ENCODE peak calls at places on chromosomes 7 and 10, in five cellular contexts. One of them, this sample, is unnamed. For H3K4me1, the result is how much of the 10 kb centered on the place peaks cover.

GRCh38 chr10:60426425-60426824 is 36.8 kb upstream of the ANK3 start:
- DNase-seq in GM23338: no peak
- DNase-seq in HCT116: no peak
- DNase-seq in neural progenitor cell: no peak
- DNase-seq in GM23248: peak
- DNase-seq in this sample: peak

GRCh38 chr10:88361995-88362540 is 221.1 kb downstream of the RNLS start:
- DNase-seq in GM23248: no peak
- DNase-seq in HCT116: no peak
- DNase-seq in GM23338: no peak
- DNase-seq in neural progenitor cell: no peak
- DNase-seq in this sample: no peak

GRCh38 chr7:156232931-156233705 is 407.5 kb upstream of the RNF32 start:
- DNase-seq in GM23248: no peak
- DNase-seq in GM23338: no peak
- DNase-seq in HCT116: no peak
- DNase-seq in neural progenitor cell: no peak
- DNase-seq in this sample: no peak

GRCh38 chr7:2355079-2356008 is 717 bp downstream of the EIF3B start:
- DNase-seq in neural progenitor cell: peak
- DNase-seq in GM23338: peak
- DNase-seq in GM23248: peak
- DNase-seq in HCT116: no peak
- DNase-seq in this sample: no peak

GRCh38 chr7:19982841-19983835 is 209.7 kb upstream of the TMEM196 start:
- DNase-seq in GM23248: peak
- DNase-seq in HCT116: peak
- DNase-seq in GM23338: peak
- DNase-seq in neural progenitor cell: peak
- DNase-seq in this sample: peak

GRCh38 chr7:47150497-47151260 is 431.2 kb downstream of the TNS3 start:
- DNase-seq in GM23248: no peak
- DNase-seq in GM23338: no peak
- DNase-seq in neural progenitor cell: no peak
- DNase-seq in HCT116: no peak
- DNase-seq in this sample: no peak

GRCh38 chr10:12937527-12937926 is 64.0 kb downstream of the CCDC3 start:
- DNase-seq in HCT116: no peak
- DNase-seq in GM23338: no peak
- DNase-seq in neural progenitor cell: no peak
- DNase-seq in GM23248: peak
- DNase-seq in this sample: peak

GRCh38 chr7:130387628-130388403 is 7.5 kb downstream of the CPA1 start:
- DNase-seq in HCT116: no peak
- DNase-seq in GM23338: no peak
- DNase-seq in neural progenitor cell: no peak
- DNase-seq in GM23248: no peak
- DNase-seq in this sample: no peak

GRCh38 chr7:131459256-131459655 is 97.2 kb downstream of the PODXL start:
- DNase-seq in HCT116: peak
- DNase-seq in GM23248: peak
- DNase-seq in neural progenitor cell: no peak
- DNase-seq in GM23338: no peak
- DNase-seq in this sample: peak

GRCh38 chr10:77594171-77594783 is 43.3 kb downstream of the KCNMA1 start:
- DNase-seq in neural progenitor cell: no peak
- DNase-seq in HCT116: no peak
- DNase-seq in GM23338: no peak
- DNase-seq in GM23248: no peak
- DNase-seq in this sample: no peak

GRCh38 chr7:150368884-150369739 is 490 bp downstream of the REPIN1 start:
- DNase-seq in GM23338: peak
- DNase-seq in GM23248: peak
- DNase-seq in neural progenitor cell: peak
- DNase-seq in HCT116: peak
- DNase-seq in this sample: peak

GRCh38 chr7:27771111-27771510 is 31.1 kb downstream of the TAX1BP1 start:
- DNase-seq in HCT116: peak
- DNase-seq in GM23248: no peak
- DNase-seq in GM23338: no peak
- DNase-seq in neural progenitor cell: no peak
- DNase-seq in this sample: peak

GRCh38 chr7:18590744-18591340 is 95.3 kb downstream of the HDAC9 start:
- DNase-seq in neural progenitor cell: peak
- DNase-seq in GM23248: peak
- DNase-seq in GM23338: peak
- DNase-seq in HCT116: peak
- DNase-seq in this sample: peak

GRCh38 chr7:108455833-108456677 is at the start of gene NRCAM:
- DNase-seq in neural progenitor cell: peak
- DNase-seq in HCT116: no peak
- DNase-seq in GM23338: peak
- DNase-seq in GM23248: peak
- DNase-seq in this sample: no peak

GRCh38 chr10:22693371-22693784 is 21.0 kb downstream of the PIP4K2A start:
- DNase-seq in GM23338: no peak
- DNase-seq in neural progenitor cell: no peak
- DNase-seq in GM23248: peak
- DNase-seq in HCT116: no peak
- DNase-seq in this sample: peak

GRCh38 chr7:1964913-1965578 is 267.7 kb downstream of the MAD1L1 start:
- DNase-seq in neural progenitor cell: no peak
- DNase-seq in GM23338: no peak
- DNase-seq in GM23248: no peak
- DNase-seq in HCT116: no peak
- DNase-seq in this sample: no peak

GRCh38 chr10:71998840-71999194 is 34.6 kb downstream of the CHST3 start:
- DNase-seq in HCT116: no peak
- DNase-seq in GM23248: peak
- DNase-seq in neural progenitor cell: no peak
- DNase-seq in GM23338: no peak
- DNase-seq in this sample: peak

GRCh38 chr7:22564511-22565045 is 64.6 kb upstream of the STEAP1B start:
- DNase-seq in GM23338: no peak
- DNase-seq in neural progenitor cell: no peak
- DNase-seq in GM23248: peak
- DNase-seq in HCT116: no peak
- DNase-seq in this sample: peak

GRCh38 chr7:98251251-98251843 is 685 bp downstream of the TECPR1 start:
- DNase-seq in neural progenitor cell: no peak
- DNase-seq in GM23338: peak
- DNase-seq in HCT116: no peak
- DNase-seq in GM23248: peak
- DNase-seq in this sample: no peak

GRCh38 chr10:104260775-104261115 is 6.1 kb downstream of the GSTO1 start:
- DNase-seq in HCT116: no peak
- DNase-seq in GM23248: peak
- DNase-seq in GM23338: no peak
- DNase-seq in neural progenitor cell: no peak
- DNase-seq in this sample: peak

GRCh38 chr10:114256822-114257221 is 17.8 kb downstream of the VWA2 start:
- DNase-seq in GM23248: no peak
- DNase-seq in GM23338: no peak
- DNase-seq in neural progenitor cell: no peak
- DNase-seq in HCT116: no peak
- DNase-seq in this sample: no peak

GRCh38 chr7:8185907-8186306 is 76.1 kb downstream of the ICA1 start:
- DNase-seq in GM23338: no peak
- DNase-seq in neural progenitor cell: peak
- DNase-seq in HCT116: no peak
- DNase-seq in GM23248: no peak
- DNase-seq in this sample: no peak

GRCh38 chr7:101942603-101943210 is 125.3 kb downstream of the CUX1 start:
- DNase-seq in GM23248: no peak
- DNase-seq in GM23338: no peak
- DNase-seq in HCT116: no peak
- DNase-seq in neural progenitor cell: no peak
- DNase-seq in this sample: peak

GRCh38 chr7:43753401-43753800 is 5.1 kb upstream of the BLVRA start:
- DNase-seq in GM23338: no peak
- DNase-seq in HCT116: no peak
- DNase-seq in neural progenitor cell: no peak
- DNase-seq in GM23248: peak
- DNase-seq in this sample: no peak

GRCh38 chr7:142461437-142461836 is 203.6 kb upstream of the PRSS58 start:
- DNase-seq in HCT116: no peak
- DNase-seq in GM23338: no peak
- DNase-seq in GM23248: peak
- DNase-seq in neural progenitor cell: no peak
- DNase-seq in this sample: peak

GRCh38 chr7:155638366-155638765 is 6.1 kb upstream of the RBM33 start:
- DNase-seq in neural progenitor cell: no peak
- DNase-seq in GM23248: no peak
- DNase-seq in HCT116: no peak
- DNase-seq in GM23338: no peak
- DNase-seq in this sample: no peak

GRCh38 chr10:17368708-17369272 is 85.6 kb downstream of the ST8SIA6 start:
- DNase-seq in HCT116: peak
- DNase-seq in GM23338: no peak
- DNase-seq in neural progenitor cell: no peak
- DNase-seq in GM23248: no peak
- DNase-seq in this sample: peak

GRCh38 chr7:157566631-157567006 is 229.8 kb downstream of the DNAJB6 start:
- DNase-seq in neural progenitor cell: no peak
- DNase-seq in GM23338: no peak
- DNase-seq in HCT116: no peak
- DNase-seq in GM23248: no peak
- DNase-seq in this sample: no peak

GRCh38 chr7:139494835-139495568 is 11.5 kb upstream of the KLRG2 start:
- DNase-seq in GM23338: no peak
- DNase-seq in GM23248: no peak
- DNase-seq in HCT116: no peak
- DNase-seq in neural progenitor cell: peak
- DNase-seq in this sample: no peak

GRCh38 chr7:40058636-40059035 is 75.8 kb downstream of the MPLKIP start:
- DNase-seq in neural progenitor cell: no peak
- DNase-seq in GM23248: no peak
- DNase-seq in GM23338: no peak
- DNase-seq in HCT116: no peak
- DNase-seq in this sample: no peak

GRCh38 chr10:129784286-129784685 is 179.8 kb downstream of the EBF3 start:
- DNase-seq in GM23338: no peak
- DNase-seq in HCT116: no peak
- DNase-seq in GM23248: no peak
- DNase-seq in neural progenitor cell: no peak
- DNase-seq in this sample: no peak

GRCh38 chr10:12130237-12130872 is 878 bp downstream of the SEC61A2 start:
- DNase-seq in GM23248: peak
- DNase-seq in HCT116: peak
- DNase-seq in GM23338: peak
- DNase-seq in neural progenitor cell: peak
- DNase-seq in this sample: peak

GRCh38 chr10:111875760-111876159 is 307.8 kb downstream of the GPAM start:
- DNase-seq in GM23248: peak
- DNase-seq in HCT116: no peak
- DNase-seq in GM23338: no peak
- DNase-seq in neural progenitor cell: no peak
- DNase-seq in this sample: no peak

GRCh38 chr10:60607409-60607808 is 170.9 kb upstream of the CDK1 start:
- DNase-seq in GM23248: no peak
- DNase-seq in HCT116: no peak
- DNase-seq in neural progenitor cell: no peak
- DNase-seq in GM23338: no peak
- DNase-seq in this sample: no peak

GRCh38 chr7:143405158-143405557 is 3.5 kb downstream of the EPHA1 start:
- DNase-seq in GM23338: no peak
- DNase-seq in neural progenitor cell: no peak
- DNase-seq in HCT116: no peak
- DNase-seq in GM23248: no peak
- DNase-seq in this sample: no peak

GRCh38 chr7:26318921-26319320 is 27.3 kb downstream of the SNX10 start:
- DNase-seq in GM23338: no peak
- DNase-seq in neural progenitor cell: no peak
- DNase-seq in HCT116: no peak
- DNase-seq in GM23248: no peak
- DNase-seq in this sample: no peak

GRCh38 chr7:108014200-108014599 is 11.2 kb upstream of the LAMB1 start:
- DNase-seq in GM23248: no peak
- DNase-seq in neural progenitor cell: no peak
- DNase-seq in GM23338: no peak
- DNase-seq in HCT116: no peak
- DNase-seq in this sample: no peak

GRCh38 chr10:46235705-46236536 is 50.9 kb upstream of the ANTXRL start:
- DNase-seq in GM23338: no peak
- DNase-seq in neural progenitor cell: no peak
- DNase-seq in GM23248: no peak
- DNase-seq in HCT116: no peak
- DNase-seq in this sample: no peak
- TF ChIP-seq EZH2phosphoT487 in GM23338: no peak
- TF ChIP-seq EZH2phosphoT487 in neural progenitor cell: no peak
- TF ChIP-seq EZH2phosphoT487 in GM23248: no peak
- TF ChIP-seq EZH2phosphoT487 in HCT116: no peak
- TF ChIP-seq EZH2phosphoT487 in this sample: no peak

DNA sequence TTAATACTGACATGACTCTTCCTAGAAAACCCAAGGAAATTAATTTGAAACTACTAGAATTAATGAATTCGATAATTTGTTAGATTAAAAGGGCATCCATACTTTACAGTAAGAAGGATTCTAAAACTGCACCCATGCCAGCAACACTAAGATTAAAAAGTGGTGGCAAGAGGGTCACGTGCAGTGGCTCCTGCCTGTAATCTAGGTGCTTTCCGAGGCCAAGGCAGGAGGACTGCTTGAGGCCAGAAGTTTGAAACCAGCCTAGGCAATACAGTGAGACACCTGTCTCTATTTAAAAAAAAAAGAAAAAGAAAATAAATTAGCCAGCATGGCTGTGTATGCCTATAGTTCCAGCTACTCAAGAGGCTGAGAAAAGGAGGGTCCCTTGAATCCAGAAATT is 58.2 kb downstream of the SRPK2 start:
- DNase-seq in GM23248: no peak
- DNase-seq in HCT116: no peak
- DNase-seq in neural progenitor cell: no peak
- DNase-seq in GM23338: no peak
- DNase-seq in this sample: no peak
- H3K4me1 ChIP-seq in GM23248: under half
- H3K4me1 ChIP-seq in HCT116: under half
- H3K4me1 ChIP-seq in neural progenitor cell: under half
- H3K4me1 ChIP-seq in GM23338: under half
- H3K4me1 ChIP-seq in this sample: under half

DNA sequence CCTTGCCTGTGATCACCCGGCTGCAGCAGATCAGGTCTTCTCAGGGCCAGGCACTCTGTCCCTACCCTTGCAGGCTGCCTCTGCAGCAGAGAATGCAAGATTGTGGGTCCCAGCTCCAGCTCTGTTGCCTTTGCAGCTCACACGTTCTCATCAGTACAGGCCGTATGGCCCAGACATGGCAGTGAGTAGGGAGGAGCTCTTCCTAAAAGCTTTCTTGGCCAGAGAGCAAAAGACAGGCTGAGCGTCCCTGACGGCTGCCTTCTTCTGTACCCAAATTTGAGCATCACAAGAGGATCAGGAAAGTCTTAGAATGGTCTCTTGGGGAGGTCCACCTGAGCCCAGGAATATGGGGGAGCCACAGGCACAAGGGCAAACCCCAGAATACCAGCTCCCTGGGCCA is 266.4 kb upstream of the ZMIZ1 start:
- DNase-seq in GM23338: no peak
- DNase-seq in neural progenitor cell: no peak
- DNase-seq in GM23248: peak
- DNase-seq in HCT116: no peak
- DNase-seq in this sample: no peak
- TF ChIP-seq EZH2phosphoT487 in GM23338: no peak
- TF ChIP-seq EZH2phosphoT487 in neural progenitor cell: no peak
- TF ChIP-seq EZH2phosphoT487 in GM23248: no peak
- TF ChIP-seq EZH2phosphoT487 in HCT116: no peak
- TF ChIP-seq EZH2phosphoT487 in this sample: no peak

GRCh38 chr10:4382811-4383210 is 443.2 kb upstream of the AKR1E2 start:
- DNase-seq in GM23338: no peak
- DNase-seq in neural progenitor cell: no peak
- DNase-seq in GM23248: no peak
- DNase-seq in HCT116: no peak
- DNase-seq in this sample: no peak
- H3K4me1 ChIP-seq in GM23338: under half
- H3K4me1 ChIP-seq in neural progenitor cell: under half
- H3K4me1 ChIP-seq in GM23248: under half
- H3K4me1 ChIP-seq in HCT116: under half
- H3K4me1 ChIP-seq in this sample: under half

This sample was measured in PC-3.